ENCODE peak calls at places on chromosomes 3 and 15, in nine cellular contexts. One of them, this sample, is unnamed.

GRCh38 chr3:123406598-123406997 is 42.3 kb downstream of the ADCY5 start:
- DNase-seq in activated CD8-positive, alpha-beta memory T cell treated with anti-CD3 and anti-CD28 coated beads, Interleukin-2, amount 50 U/mL, for 48 hours: no peak
- DNase-seq in iPS-NIHi11: no peak
- DNase-seq in foreskin melanocyte: no peak
- DNase-seq in sciatic nerve: no peak
- DNase-seq in neuronal stem cell: no peak
- DNase-seq in ureter: peak
- DNase-seq in brain microvascular endothelial cell: no peak
- DNase-seq in posterior cingulate gyrus: no peak
- DNase-seq in this sample: no peak

GRCh38 chr15:92614791-92615785 is 40.5 kb downstream of the FAM174B start:
- DNase-seq in activated CD8-positive, alpha-beta memory T cell treated with anti-CD3 and anti-CD28 coated beads, Interleukin-2, amount 50 U/mL, for 48 hours: no peak
- DNase-seq in iPS-NIHi11: no peak
- DNase-seq in foreskin melanocyte: no peak
- DNase-seq in sciatic nerve: peak
- DNase-seq in neuronal stem cell: no peak
- DNase-seq in ureter: no peak
- DNase-seq in brain microvascular endothelial cell: no peak
- DNase-seq in posterior cingulate gyrus: no peak
- DNase-seq in this sample: no peak

GRCh38 chr3:48015451-48016182 is 599 bp downstream of the MAP4 start:
- DNase-seq in activated CD8-positive, alpha-beta memory T cell treated with anti-CD3 and anti-CD28 coated beads, Interleukin-2, amount 50 U/mL, for 48 hours: no peak
- DNase-seq in iPS-NIHi11: no peak
- DNase-seq in foreskin melanocyte: no peak
- DNase-seq in sciatic nerve: no peak
- DNase-seq in neuronal stem cell: no peak
- DNase-seq in ureter: no peak
- DNase-seq in brain microvascular endothelial cell: no peak
- DNase-seq in posterior cingulate gyrus: no peak
- DNase-seq in this sample: no peak

GRCh38 chr3:139388961-139389551 is 391 bp downstream of the COPB2 start:
- DNase-seq in activated CD8-positive, alpha-beta memory T cell treated with anti-CD3 and anti-CD28 coated beads, Interleukin-2, amount 50 U/mL, for 48 hours: no peak
- DNase-seq in iPS-NIHi11: no peak
- DNase-seq in foreskin melanocyte: no peak
- DNase-seq in sciatic nerve: no peak
- DNase-seq in neuronal stem cell: peak
- DNase-seq in ureter: no peak
- DNase-seq in brain microvascular endothelial cell: no peak
- DNase-seq in posterior cingulate gyrus: no peak
- DNase-seq in this sample: no peak

GRCh38 chr15:45664451-45664850 is 29.6 kb downstream of the SQOR start:
- DNase-seq in activated CD8-positive, alpha-beta memory T cell treated with anti-CD3 and anti-CD28 coated beads, Interleukin-2, amount 50 U/mL, for 48 hours: no peak
- DNase-seq in iPS-NIHi11: no peak
- DNase-seq in foreskin melanocyte: peak
- DNase-seq in sciatic nerve: no peak
- DNase-seq in neuronal stem cell: no peak
- DNase-seq in ureter: no peak
- DNase-seq in brain microvascular endothelial cell: peak
- DNase-seq in posterior cingulate gyrus: no peak
- DNase-seq in this sample: no peak

GRCh38 chr3:147943265-147943945 is 534.2 kb downstream of the ZIC1 start:
- DNase-seq in activated CD8-positive, alpha-beta memory T cell treated with anti-CD3 and anti-CD28 coated beads, Interleukin-2, amount 50 U/mL, for 48 hours: no peak
- DNase-seq in iPS-NIHi11: no peak
- DNase-seq in foreskin melanocyte: peak
- DNase-seq in sciatic nerve: no peak
- DNase-seq in neuronal stem cell: no peak
- DNase-seq in ureter: no peak
- DNase-seq in brain microvascular endothelial cell: peak
- DNase-seq in posterior cingulate gyrus: no peak
- DNase-seq in this sample: no peak

GRCh38 chr15:69996842-69997478 is 100.8 kb downstream of the TLE3 start:
- DNase-seq in activated CD8-positive, alpha-beta memory T cell treated with anti-CD3 and anti-CD28 coated beads, Interleukin-2, amount 50 U/mL, for 48 hours: no peak
- DNase-seq in iPS-NIHi11: no peak
- DNase-seq in foreskin melanocyte: no peak
- DNase-seq in sciatic nerve: no peak
- DNase-seq in neuronal stem cell: no peak
- DNase-seq in ureter: no peak
- DNase-seq in brain microvascular endothelial cell: no peak
- DNase-seq in posterior cingulate gyrus: no peak
- DNase-seq in this sample: no peak

GRCh38 chr3:175422744-175423143 is 563.6 kb downstream of the NAALADL2 start:
- DNase-seq in activated CD8-positive, alpha-beta memory T cell treated with anti-CD3 and anti-CD28 coated beads, Interleukin-2, amount 50 U/mL, for 48 hours: no peak
- DNase-seq in iPS-NIHi11: peak
- DNase-seq in foreskin melanocyte: no peak
- DNase-seq in sciatic nerve: no peak
- DNase-seq in neuronal stem cell: no peak
- DNase-seq in ureter: no peak
- DNase-seq in brain microvascular endothelial cell: no peak
- DNase-seq in posterior cingulate gyrus: no peak
- DNase-seq in this sample: no peak

GRCh38 chr15:88878720-88879184 is 16.6 kb downstream of the HAPLN3 start:
- DNase-seq in activated CD8-positive, alpha-beta memory T cell treated with anti-CD3 and anti-CD28 coated beads, Interleukin-2, amount 50 U/mL, for 48 hours: peak
- DNase-seq in iPS-NIHi11: peak
- DNase-seq in foreskin melanocyte: peak
- DNase-seq in sciatic nerve: no peak
- DNase-seq in neuronal stem cell: peak
- DNase-seq in ureter: no peak
- DNase-seq in brain microvascular endothelial cell: peak
- DNase-seq in posterior cingulate gyrus: no peak
- DNase-seq in this sample: no peak